ENCODE peak calls at places on chromosomes 6 and 20, in four cellular contexts. One of them, this sample, is unnamed.

GRCh38 chr20:58938078-58938477 is 43.0 kb upstream of the NELFCD start:
- DNase-seq in WTC11: no peak
- DNase-seq in K562: no peak
- DNase-seq in HCT116: no peak
- DNase-seq in this sample: no peak

GRCh38 chr20:54469293-54469692 is 6.1 kb upstream of the DOK5 start:
- DNase-seq in WTC11: peak
- DNase-seq in K562: no peak
- DNase-seq in HCT116: no peak
- DNase-seq in this sample: no peak

GRCh38 chr6:74356385-74356784 is 660.4 kb downstream of the CD109 start:
- DNase-seq in WTC11: no peak
- DNase-seq in K562: no peak
- DNase-seq in HCT116: peak
- DNase-seq in this sample: no peak

GRCh38 chr20:58366016-58366415 is 23.0 kb upstream of the VAPB start:
- DNase-seq in WTC11: peak
- DNase-seq in K562: no peak
- DNase-seq in HCT116: no peak
- DNase-seq in this sample: no peak

GRCh38 chr20:2314759-2315439 is 19.1 kb downstream of the TGM3 start:
- DNase-seq in WTC11: no peak
- DNase-seq in K562: peak
- DNase-seq in HCT116: peak
- DNase-seq in this sample: no peak

GRCh38 chr6:129638055-129639019 is 71.6 kb downstream of the ARHGAP18 start:
- DNase-seq in WTC11: no peak
- DNase-seq in K562: no peak
- DNase-seq in HCT116: no peak
- DNase-seq in this sample: peak

GRCh38 chr20:6665161-6665560 is 102.3 kb upstream of the BMP2 start:
- DNase-seq in WTC11: no peak
- DNase-seq in K562: no peak
- DNase-seq in HCT116: no peak
- DNase-seq in this sample: no peak

GRCh38 chr20:63273180-63273579 is 567 bp downstream of the ARFGAP1 start:
- DNase-seq in WTC11: no peak
- DNase-seq in K562: no peak
- DNase-seq in HCT116: no peak
- DNase-seq in this sample: peak

GRCh38 chr6:119442776-119443184 is 93.2 kb upstream of the MAN1A1 start:
- DNase-seq in WTC11: no peak
- DNase-seq in K562: no peak
- DNase-seq in HCT116: no peak
- DNase-seq in this sample: peak

GRCh38 chr6:33000053-33000452 is 9.3 kb downstream of the HLA-DOA start:
- DNase-seq in WTC11: peak
- DNase-seq in K562: peak
- DNase-seq in HCT116: peak
- DNase-seq in this sample: no peak

GRCh38 chr6:149941583-149942460 is at the start of gene ULBP2:
- DNase-seq in WTC11: peak
- DNase-seq in K562: peak
- DNase-seq in HCT116: peak
- DNase-seq in this sample: peak

GRCh38 chr6:44572346-44572745 is 184.8 kb downstream of the CDC5L start:
- DNase-seq in WTC11: no peak
- DNase-seq in K562: no peak
- DNase-seq in HCT116: no peak
- DNase-seq in this sample: no peak

GRCh38 chr6:1201547-1202200 is 110.2 kb upstream of the FOXQ1 start:
- DNase-seq in WTC11: no peak
- DNase-seq in K562: no peak
- DNase-seq in HCT116: no peak
- DNase-seq in this sample: no peak

GRCh38 chr20:23641936-23642751 is 4.4 kb upstream of the CST3 start:
- DNase-seq in WTC11: no peak
- DNase-seq in K562: no peak
- DNase-seq in HCT116: no peak
- DNase-seq in this sample: peak

GRCh38 chr20:34083137-34083536 is 28.9 kb downstream of the EIF2S2 start:
- DNase-seq in WTC11: no peak
- DNase-seq in K562: peak
- DNase-seq in HCT116: no peak
- DNase-seq in this sample: peak

GRCh38 chr6:136962661-136963060 is 40.6 kb downstream of the SLC35D3 start:
- DNase-seq in WTC11: no peak
- DNase-seq in K562: no peak
- DNase-seq in HCT116: no peak
- DNase-seq in this sample: peak

GRCh38 chr6:144781836-144782235 is 496.7 kb downstream of the UTRN start:
- DNase-seq in WTC11: no peak
- DNase-seq in K562: no peak
- DNase-seq in HCT116: no peak
- DNase-seq in this sample: no peak

GRCh38 chr20:13995841-13996240 is 525 bp downstream of the MACROD2 start:
- DNase-seq in WTC11: peak
- DNase-seq in K562: no peak
- DNase-seq in HCT116: no peak
- DNase-seq in this sample: peak

GRCh38 chr20:44051661-44052000 is 135.4 kb downstream of the JPH2 start:
- DNase-seq in WTC11: no peak
- DNase-seq in K562: no peak
- DNase-seq in HCT116: no peak
- DNase-seq in this sample: no peak

GRCh38 chr6:151451417-151451949 is 443 bp downstream of the RMND1 start:
- DNase-seq in WTC11: no peak
- DNase-seq in K562: no peak
- DNase-seq in HCT116: no peak
- DNase-seq in this sample: peak

GRCh38 chr20:40686434-40686882 is 2.6 kb downstream of the MAFB start:
- DNase-seq in WTC11: no peak
- DNase-seq in K562: no peak
- DNase-seq in HCT116: no peak
- DNase-seq in this sample: peak

GRCh38 chr20:57480444-57481152 is 44.3 kb downstream of the CTCFL start:
- DNase-seq in WTC11: no peak
- DNase-seq in K562: no peak
- DNase-seq in HCT116: no peak
- DNase-seq in this sample: no peak

GRCh38 chr6:5995705-5996686 is 10.7 kb downstream of the NRN1 start:
- DNase-seq in WTC11: peak
- DNase-seq in K562: peak
- DNase-seq in HCT116: no peak
- DNase-seq in this sample: peak

GRCh38 chr20:34390769-34391447 is 27.8 kb downstream of the ITCH start:
- DNase-seq in WTC11: no peak
- DNase-seq in K562: peak
- DNase-seq in HCT116: peak
- DNase-seq in this sample: peak

DNA sequence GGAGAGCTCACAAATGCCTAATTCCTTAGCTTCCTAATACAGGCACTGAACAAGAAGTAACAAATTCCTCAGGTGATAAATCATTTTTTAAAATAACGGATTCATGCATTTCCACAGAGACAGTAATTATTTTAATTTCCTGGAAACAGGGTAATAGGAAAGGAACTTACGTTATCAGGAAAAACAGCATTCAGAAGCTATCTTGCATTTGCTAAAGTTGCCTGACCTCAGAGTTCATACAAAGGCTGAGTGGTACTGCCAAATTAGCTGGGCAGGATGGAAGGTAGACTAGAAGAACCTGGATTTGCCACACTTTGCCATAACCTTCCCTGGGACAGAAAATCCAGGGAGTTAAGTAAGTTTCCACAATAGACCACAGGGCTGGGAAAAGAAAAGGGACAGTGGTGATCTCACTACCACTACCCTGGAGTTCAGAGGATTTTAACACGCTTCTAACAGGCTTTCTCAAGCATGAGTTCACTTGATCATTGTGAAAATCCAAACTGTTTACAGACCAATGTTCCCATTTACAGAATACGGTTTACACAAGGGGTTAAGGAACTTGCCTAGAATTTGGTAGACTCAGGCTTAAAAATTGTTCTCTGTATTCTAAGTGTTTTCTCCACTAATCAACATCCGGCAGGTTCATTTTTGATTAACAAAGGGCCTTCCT is 57.0 kb downstream of the KIF13A start:
- DNase-seq in WTC11: no peak
- DNase-seq in K562: peak
- DNase-seq in HCT116: no peak
- DNase-seq in this sample: peak
- TF ChIP-seq MAX in WTC11: no peak
- TF ChIP-seq MAX in K562: no peak
- TF ChIP-seq MAX in HCT116: no peak
- TF ChIP-seq MAX in this sample: no peak

GRCh38 chr6:66533921-66534404 is 826.9 kb upstream of the EYS start:
- DNase-seq in WTC11: no peak
- DNase-seq in K562: no peak
- DNase-seq in HCT116: no peak
- DNase-seq in this sample: no peak

DNA sequence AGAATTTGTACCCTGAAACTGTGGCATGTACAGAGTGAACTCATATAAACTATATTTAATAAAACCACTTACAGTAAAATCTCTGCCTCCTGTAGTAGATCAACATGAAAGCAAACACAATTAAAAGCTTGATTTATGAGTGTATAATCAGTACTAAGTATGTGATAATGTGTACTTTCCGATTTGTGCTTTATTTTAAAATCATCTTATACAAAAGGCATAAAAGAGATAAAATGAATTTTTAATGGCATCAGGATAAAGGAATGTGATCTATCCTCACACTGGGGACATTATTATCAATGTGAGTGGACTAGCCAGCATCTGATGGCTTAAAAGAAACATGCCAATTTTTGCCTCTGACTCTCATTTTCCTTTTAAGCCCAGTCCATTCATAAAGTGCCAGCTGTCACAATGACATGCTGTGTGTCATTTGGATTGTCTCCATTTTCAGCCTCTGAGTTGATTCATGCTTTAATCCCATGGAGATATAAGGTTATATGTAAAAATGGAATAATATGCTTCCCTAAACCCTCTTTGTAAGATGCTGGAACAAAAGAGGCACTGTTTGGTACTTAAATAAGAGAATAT is 831.6 kb upstream of the EYS start:
- DNase-seq in WTC11: no peak
- DNase-seq in K562: no peak
- DNase-seq in HCT116: no peak
- DNase-seq in this sample: no peak
- TF ChIP-seq MAX in WTC11: no peak
- TF ChIP-seq MAX in K562: no peak
- TF ChIP-seq MAX in HCT116: no peak
- TF ChIP-seq MAX in this sample: no peak

DNA sequence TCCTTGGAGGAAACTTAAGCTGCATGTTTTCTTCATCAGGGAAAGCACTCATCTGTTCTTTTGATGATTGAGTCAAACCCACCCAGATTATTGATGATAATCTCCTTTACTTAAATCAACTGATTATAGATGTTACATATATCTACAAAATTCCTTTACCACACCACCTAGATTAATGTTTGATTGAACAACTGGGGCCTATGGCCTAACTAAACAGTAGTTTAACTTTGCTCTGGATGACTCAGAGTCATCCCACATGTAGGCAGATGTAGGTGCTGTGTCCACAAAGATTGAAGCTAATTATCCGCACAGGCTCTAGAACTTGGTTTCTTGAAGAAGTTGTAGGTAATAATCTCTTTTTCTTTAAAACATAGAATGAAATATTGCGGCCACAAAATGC is 42.2 kb downstream of the PKIB start:
- DNase-seq in WTC11: no peak
- DNase-seq in K562: no peak
- DNase-seq in HCT116: no peak
- DNase-seq in this sample: no peak
- TF ChIP-seq MAX in WTC11: no peak
- TF ChIP-seq MAX in K562: no peak
- TF ChIP-seq MAX in HCT116: no peak
- TF ChIP-seq MAX in this sample: no peak

GRCh38 chr6:23454090-23454998 is 671.7 kb upstream of the NRSN1 start:
- DNase-seq in WTC11: no peak
- DNase-seq in K562: no peak
- DNase-seq in HCT116: no peak
- DNase-seq in this sample: no peak
- TF ChIP-seq MAX in WTC11: no peak
- TF ChIP-seq MAX in K562: no peak
- TF ChIP-seq MAX in HCT116: no peak
- TF ChIP-seq MAX in this sample: no peak

GRCh38 chr6:160379464-160379863 is 31.3 kb downstream of the SLC22A3 start:
- DNase-seq in WTC11: no peak
- DNase-seq in K562: no peak
- DNase-seq in HCT116: peak
- DNase-seq in this sample: no peak
- TF ChIP-seq MAX in WTC11: no peak
- TF ChIP-seq MAX in K562: no peak
- TF ChIP-seq MAX in HCT116: no peak
- TF ChIP-seq MAX in this sample: no peak

This sample was measured in endothelial cell of umbilical vein.